ENCODE peak calls at places on chromosomes 2 and 18, in four cellular contexts. X is stimulated activated CD4-positive, alpha-beta T cell treated with anti-CD3 and anti-CD28 coated beads, Interleukin-4, amount 100 ng/mL, for 1 hour; D is fibroblast of mammary gland; Z is GM23248. O is an unnamed sample.

GRCh38 chr2:154368148-154368547 is 330.3 kb upstream of the KCNJ3 start:
- DNase-seq in Z (no peak), X (no peak), D (peak), O (no peak)

GRCh38 chr2:49210191-49210590 is 55.9 kb upstream of the FSHR start:
- DNase-seq in D (no peak), X (no peak), Z (no peak), O (no peak)

GRCh38 chr2:161063074-161063945 is 96.9 kb upstream of the TANK start:
- DNase-seq in Z (peak), X (peak), D (peak), O (peak)

GRCh38 chr2:3349211-3349693 is 28.4 kb downstream of the EIPR1 start:
- DNase-seq in X (no peak), Z (peak), D (peak), O (peak)

GRCh38 chr2:215950009-215950408 is 63.3 kb downstream of the MREG start:
- DNase-seq in Z (peak), X (no peak), D (peak), O (no peak)

GRCh38 chr18:54775686-54776085 is 52.6 kb upstream of the RAB27B start:
- DNase-seq in Z (peak), D (peak), X (no peak), O (no peak)

GRCh38 chr2:72178551-72178950 is 30.9 kb upstream of the CYP26B1 start:
- DNase-seq in Z (no peak), D (no peak), X (no peak), O (no peak)

GRCh38 chr2:198499539-198499938 is 695.1 kb downstream of the PLCL1 start:
- DNase-seq in X (no peak), D (peak), Z (peak), O (no peak)

GRCh38 chr2:191173206-191173605 is 22.4 kb upstream of the STAT4 start:
- DNase-seq in X (no peak), Z (peak), D (no peak), O (no peak)

GRCh38 chr2:189412330-189412953 is 28.8 kb upstream of the WDR75 start:
- DNase-seq in D (peak), X (peak), Z (peak), O (no peak)

GRCh38 chr18:25915907-25916306 is 174.5 kb downstream of the SS18 start:
- DNase-seq in Z (no peak), D (no peak), X (no peak), O (no peak)

GRCh38 chr2:127051116-127051779 is 55.7 kb downstream of the BIN1 start:
- DNase-seq in X (no peak), D (no peak), Z (no peak), O (no peak)

GRCh38 chr2:145759228-145759940 is 1239.5 kb upstream of the ZEB2 start:
- DNase-seq in D (no peak), Z (no peak), X (no peak), O (no peak)

GRCh38 chr2:113675885-113676284 is 48.8 kb downstream of the RABL2A start:
- DNase-seq in X (no peak), D (no peak), Z (no peak), O (no peak)

GRCh38 chr2:96949701-96950350 is 36.6 kb downstream of the FAM178B start:
- DNase-seq in X (no peak), D (no peak), Z (no peak), O (peak)

GRCh38 chr2:85890522-85891176 is 1.9 kb upstream of the ST3GAL5 start:
- DNase-seq in X (no peak), Z (no peak), D (no peak), O (no peak)

GRCh38 chr2:62501794-62502500 is 4.0 kb downstream of the TMEM17 start:
- DNase-seq in D (peak), Z (peak), X (no peak), O (no peak)

GRCh38 chr2:239825705-239825979 is 199.5 kb downstream of the NDUFA10 start:
- DNase-seq in X (no peak), Z (no peak), D (no peak), O (no peak)

GRCh38 chr2:112579280-112579679 is 5.1 kb upstream of the CHCHD5 start:
- DNase-seq in Z (peak), X (no peak), D (peak), O (no peak)

GRCh38 chr2:7073901-7074300 is 156.7 kb downstream of the RNF144A start:
- DNase-seq in Z (no peak), X (no peak), D (no peak), O (no peak)

GRCh38 chr18:46630160-46630559 is 26.9 kb downstream of the LOXHD1 start:
- DNase-seq in Z (peak), X (no peak), D (peak), O (no peak)

GRCh38 chr2:111662039-111662740 is 221.8 kb downstream of the ANAPC1 start:
- DNase-seq in Z (peak), X (no peak), D (peak), O (no peak)

GRCh38 chr2:141767051-141767450 is 363.8 kb downstream of the LRP1B start:
- DNase-seq in X (no peak), Z (peak), D (peak), O (no peak)

GRCh38 chr2:240296611-240297552 is 138.6 kb upstream of the GPC1 start:
- DNase-seq in D (no peak), Z (no peak), X (no peak), O (no peak)

GRCh38 chr18:30713299-30713698 is 329.2 kb downstream of the DSC3 start:
- DNase-seq in D (no peak), X (no peak), Z (no peak), O (no peak)

GRCh38 chr2:176075476-176075875 is 8.3 kb downstream of the EVX2 start:
- DNase-seq in Z (no peak), D (no peak), X (no peak), O (no peak)

GRCh38 chr2:67322361-67323001 is 74.7 kb upstream of the ETAA1 start:
- DNase-seq in X (no peak), Z (peak), D (peak), O (peak)

GRCh38 chr2:51722311-51722710 is 690.4 kb upstream of the NRXN1 start:
- DNase-seq in X (no peak), D (peak), Z (peak), O (no peak)

GRCh38 chr2:38578832-38579231 is 23.9 kb downstream of the HNRNPLL start:
- DNase-seq in Z (no peak), X (no peak), D (no peak), O (no peak)

GRCh38 chr2:3656762-3657691 is 973 bp upstream of the ALLC start:
- DNase-seq in Z (no peak), D (no peak), X (no peak), O (no peak)

GRCh38 chr2:200396726-200397348 is 90.3 kb downstream of the SPATS2L start:
- DNase-seq in D (peak), Z (peak), X (no peak), O (no peak)

GRCh38 chr2:165469417-165469816 is at the start of gene CSRNP3:
- DNase-seq in D (peak), Z (peak), X (no peak), O (peak)

GRCh38 chr2:32715981-32716380 is 88.1 kb downstream of the TTC27 start:
- DNase-seq in D (no peak), Z (peak), X (no peak), O (no peak)

GRCh38 chr2:227164745-227165350 is 424 bp downstream of the COL4A3 start:
- DNase-seq in Z (peak), D (no peak), X (no peak), O (no peak)

GRCh38 chr18:6406075-6406909 is 8.4 kb downstream of the L3MBTL4 start:
- DNase-seq in D (peak), Z (peak), X (no peak), O (no peak)

GRCh38 chr2:159010340-159010739 is 41.9 kb downstream of the TANC1 start:
- DNase-seq in X (no peak), D (peak), Z (peak), O (no peak)